ENCODE peak calls at places on chromosomes 3 and 15, in five cellular contexts. One of them, this sample, is unnamed.

GRCh38 chr3:154152741-154153140 is 31.6 kb downstream of the ARHGEF26 start:
- DNase-seq in ascending aorta: no peak
- DNase-seq in GM23248: no peak
- DNase-seq in bronchial epithelial cell: no peak
- DNase-seq in heart right ventricle: no peak
- DNase-seq in this sample: no peak

GRCh38 chr15:42915654-42916053 is 4.9 kb downstream of the TTBK2 start:
- DNase-seq in bronchial epithelial cell: no peak
- DNase-seq in heart right ventricle: no peak
- DNase-seq in ascending aorta: no peak
- DNase-seq in GM23248: no peak
- DNase-seq in this sample: no peak

GRCh38 chr3:131328739-131329138 is 52.8 kb upstream of the NUDT16 start:
- DNase-seq in bronchial epithelial cell: no peak
- DNase-seq in heart right ventricle: no peak
- DNase-seq in ascending aorta: no peak
- DNase-seq in GM23248: no peak
- DNase-seq in this sample: no peak

GRCh38 chr15:52481915-52482314 is 46.8 kb downstream of the MYO5A start:
- DNase-seq in bronchial epithelial cell: peak
- DNase-seq in ascending aorta: no peak
- DNase-seq in GM23248: peak
- DNase-seq in heart right ventricle: no peak
- DNase-seq in this sample: peak

GRCh38 chr3:160755776-160756304 is at the start of gene PPM1L:
- DNase-seq in bronchial epithelial cell: peak
- DNase-seq in heart right ventricle: peak
- DNase-seq in GM23248: peak
- DNase-seq in ascending aorta: peak
- DNase-seq in this sample: peak

GRCh38 chr15:66147440-66147839 is 106.1 kb downstream of the MEGF11 start:
- DNase-seq in GM23248: no peak
- DNase-seq in heart right ventricle: no peak
- DNase-seq in ascending aorta: no peak
- DNase-seq in bronchial epithelial cell: no peak
- DNase-seq in this sample: no peak

GRCh38 chr15:60318236-60318867 is 79.4 kb downstream of the ANXA2 start:
- DNase-seq in bronchial epithelial cell: no peak
- DNase-seq in ascending aorta: no peak
- DNase-seq in heart right ventricle: no peak
- DNase-seq in GM23248: no peak
- DNase-seq in this sample: no peak

GRCh38 chr15:83365370-83365938 is 81.0 kb upstream of the BNC1 start:
- DNase-seq in heart right ventricle: peak
- DNase-seq in GM23248: peak
- DNase-seq in ascending aorta: no peak
- DNase-seq in bronchial epithelial cell: peak
- DNase-seq in this sample: no peak

GRCh38 chr3:16824085-16824696 is 60.6 kb upstream of the PLCL2 start:
- DNase-seq in ascending aorta: no peak
- DNase-seq in heart right ventricle: no peak
- DNase-seq in GM23248: no peak
- DNase-seq in bronchial epithelial cell: no peak
- DNase-seq in this sample: peak

GRCh38 chr3:50807266-50807665 is 132.5 kb downstream of the DOCK3 start:
- DNase-seq in ascending aorta: no peak
- DNase-seq in heart right ventricle: peak
- DNase-seq in GM23248: no peak
- DNase-seq in bronchial epithelial cell: peak
- DNase-seq in this sample: no peak

GRCh38 chr15:90881181-90881977 is 2.9 kb upstream of the FES start:
- DNase-seq in bronchial epithelial cell: no peak
- DNase-seq in GM23248: no peak
- DNase-seq in ascending aorta: no peak
- DNase-seq in heart right ventricle: no peak
- DNase-seq in this sample: no peak

GRCh38 chr3:179713643-179714090 is 60.8 kb downstream of the USP13 start:
- DNase-seq in bronchial epithelial cell: no peak
- DNase-seq in ascending aorta: no peak
- DNase-seq in GM23248: peak
- DNase-seq in heart right ventricle: no peak
- DNase-seq in this sample: no peak

GRCh38 chr3:117885046-117885445 is 1149.6 kb downstream of the IGSF11 start:
- DNase-seq in GM23248: no peak
- DNase-seq in bronchial epithelial cell: no peak
- DNase-seq in ascending aorta: no peak
- DNase-seq in heart right ventricle: no peak
- DNase-seq in this sample: peak

GRCh38 chr15:77667351-77667750 is 34.6 kb upstream of the LINGO1 start:
- DNase-seq in heart right ventricle: no peak
- DNase-seq in ascending aorta: no peak
- DNase-seq in GM23248: no peak
- DNase-seq in bronchial epithelial cell: no peak
- DNase-seq in this sample: no peak

GRCh38 chr3:119413603-119414280 is 49.7 kb downstream of the TMEM39A start:
- DNase-seq in heart right ventricle: no peak
- DNase-seq in bronchial epithelial cell: no peak
- DNase-seq in GM23248: no peak
- DNase-seq in ascending aorta: no peak
- DNase-seq in this sample: no peak

GRCh38 chr15:53448215-53449001 is 311.1 kb downstream of the WDR72 start:
- DNase-seq in bronchial epithelial cell: no peak
- DNase-seq in ascending aorta: no peak
- DNase-seq in GM23248: no peak
- DNase-seq in heart right ventricle: no peak
- DNase-seq in this sample: no peak

GRCh38 chr3:160369784-160370183 is 29.2 kb downstream of the IFT80 start:
- DNase-seq in heart right ventricle: no peak
- DNase-seq in ascending aorta: no peak
- DNase-seq in GM23248: no peak
- DNase-seq in bronchial epithelial cell: no peak
- DNase-seq in this sample: no peak

GRCh38 chr3:191985691-191986090 is 524.7 kb downstream of the PYDC2 start:
- DNase-seq in heart right ventricle: no peak
- DNase-seq in GM23248: no peak
- DNase-seq in ascending aorta: no peak
- DNase-seq in bronchial epithelial cell: no peak
- DNase-seq in this sample: no peak

GRCh38 chr3:126536126-126536525 is 12.2 kb downstream of the CHST13 start:
- DNase-seq in GM23248: no peak
- DNase-seq in ascending aorta: no peak
- DNase-seq in heart right ventricle: no peak
- DNase-seq in bronchial epithelial cell: no peak
- DNase-seq in this sample: no peak

GRCh38 chr3:110344897-110345767 is 726.5 kb upstream of the NECTIN3 start:
- DNase-seq in GM23248: no peak
- DNase-seq in heart right ventricle: no peak
- DNase-seq in bronchial epithelial cell: no peak
- DNase-seq in ascending aorta: no peak
- DNase-seq in this sample: no peak

GRCh38 chr3:180467177-180467576 is 134.8 kb upstream of the TTC14 start:
- DNase-seq in bronchial epithelial cell: peak
- DNase-seq in GM23248: no peak
- DNase-seq in ascending aorta: no peak
- DNase-seq in heart right ventricle: no peak
- DNase-seq in this sample: no peak

GRCh38 chr3:78703944-78704343 is 1063.9 kb downstream of the ROBO1 start:
- DNase-seq in heart right ventricle: no peak
- DNase-seq in GM23248: no peak
- DNase-seq in bronchial epithelial cell: no peak
- DNase-seq in ascending aorta: no peak
- DNase-seq in this sample: no peak

GRCh38 chr3:106624154-106624553 is 753.1 kb upstream of the CCDC54 start:
- DNase-seq in ascending aorta: no peak
- DNase-seq in bronchial epithelial cell: no peak
- DNase-seq in heart right ventricle: no peak
- DNase-seq in GM23248: no peak
- DNase-seq in this sample: no peak

GRCh38 chr15:81297147-81297572 is 26.8 kb downstream of the STARD5 start:
- DNase-seq in heart right ventricle: no peak
- DNase-seq in ascending aorta: peak
- DNase-seq in GM23248: peak
- DNase-seq in bronchial epithelial cell: peak
- DNase-seq in this sample: no peak

GRCh38 chr15:72116680-72117447 is 1.1 kb downstream of the MYO9A start:
- DNase-seq in heart right ventricle: peak
- DNase-seq in bronchial epithelial cell: peak
- DNase-seq in ascending aorta: peak
- DNase-seq in GM23248: peak
- DNase-seq in this sample: peak

GRCh38 chr3:9147896-9148267 is 101.6 kb downstream of the SRGAP3 start:
- DNase-seq in heart right ventricle: no peak
- DNase-seq in bronchial epithelial cell: no peak
- DNase-seq in ascending aorta: no peak
- DNase-seq in GM23248: no peak
- DNase-seq in this sample: no peak

DNA sequence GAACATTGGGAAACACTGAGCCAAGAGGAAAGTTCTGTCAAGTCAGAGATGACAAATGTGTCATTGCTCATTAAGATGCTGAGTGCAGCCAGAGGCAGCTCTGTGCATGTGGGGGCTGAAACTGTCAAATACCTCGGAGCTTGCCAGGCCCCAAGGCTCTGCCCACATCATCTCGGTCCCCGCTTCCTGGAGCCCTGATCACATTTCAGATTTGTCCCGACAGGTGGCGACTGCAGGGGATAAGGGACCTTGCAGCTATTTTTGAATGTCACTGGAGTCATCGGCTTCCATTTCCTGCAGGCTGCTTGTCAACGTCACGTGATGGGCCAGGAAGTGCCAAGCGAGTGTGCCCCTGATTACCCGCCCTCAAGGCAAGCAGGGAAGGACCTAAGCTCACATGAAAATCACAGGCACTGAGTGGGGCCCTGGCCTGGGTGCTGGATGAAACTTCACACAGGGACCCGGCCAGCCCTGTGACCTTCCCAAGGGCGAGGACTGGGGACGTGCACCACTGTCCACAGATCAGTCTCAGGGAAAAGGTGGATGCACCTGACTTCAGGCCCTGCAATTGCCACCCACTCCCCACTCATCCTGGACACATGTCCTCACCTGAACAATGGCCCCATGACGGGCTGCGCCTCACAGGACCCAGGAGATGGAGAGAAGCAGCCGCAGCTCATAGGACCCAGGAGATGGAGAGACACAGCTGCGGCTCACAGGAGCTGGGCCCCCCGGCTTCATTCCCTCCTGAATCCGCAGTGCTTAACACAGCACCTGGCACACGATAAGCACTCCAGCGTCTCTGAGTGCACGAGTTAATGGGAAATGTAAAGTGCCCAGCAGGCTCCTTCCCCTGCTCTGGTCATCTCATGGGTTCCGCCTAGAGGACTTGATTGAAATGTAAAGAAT is 73.4 kb downstream of the NUP210 start:
- DNase-seq in bronchial epithelial cell: peak
- DNase-seq in heart right ventricle: peak
- DNase-seq in GM23248: no peak
- DNase-seq in ascending aorta: no peak
- DNase-seq in this sample: no peak
- H3K4me3 ChIP-seq in bronchial epithelial cell: no peak
- H3K4me3 ChIP-seq in heart right ventricle: no peak
- H3K4me3 ChIP-seq in GM23248: no peak
- H3K4me3 ChIP-seq in ascending aorta: no peak
- H3K4me3 ChIP-seq in this sample: no peak

GRCh38 chr3:140151321-140151720 is 216.3 kb downstream of the CLSTN2 start:
- DNase-seq in bronchial epithelial cell: no peak
- DNase-seq in GM23248: no peak
- DNase-seq in heart right ventricle: no peak
- DNase-seq in ascending aorta: no peak
- DNase-seq in this sample: no peak
- H3K4me3 ChIP-seq in bronchial epithelial cell: no peak
- H3K4me3 ChIP-seq in GM23248: no peak
- H3K4me3 ChIP-seq in heart right ventricle: no peak
- H3K4me3 ChIP-seq in ascending aorta: no peak
- H3K4me3 ChIP-seq in this sample: no peak

DNA sequence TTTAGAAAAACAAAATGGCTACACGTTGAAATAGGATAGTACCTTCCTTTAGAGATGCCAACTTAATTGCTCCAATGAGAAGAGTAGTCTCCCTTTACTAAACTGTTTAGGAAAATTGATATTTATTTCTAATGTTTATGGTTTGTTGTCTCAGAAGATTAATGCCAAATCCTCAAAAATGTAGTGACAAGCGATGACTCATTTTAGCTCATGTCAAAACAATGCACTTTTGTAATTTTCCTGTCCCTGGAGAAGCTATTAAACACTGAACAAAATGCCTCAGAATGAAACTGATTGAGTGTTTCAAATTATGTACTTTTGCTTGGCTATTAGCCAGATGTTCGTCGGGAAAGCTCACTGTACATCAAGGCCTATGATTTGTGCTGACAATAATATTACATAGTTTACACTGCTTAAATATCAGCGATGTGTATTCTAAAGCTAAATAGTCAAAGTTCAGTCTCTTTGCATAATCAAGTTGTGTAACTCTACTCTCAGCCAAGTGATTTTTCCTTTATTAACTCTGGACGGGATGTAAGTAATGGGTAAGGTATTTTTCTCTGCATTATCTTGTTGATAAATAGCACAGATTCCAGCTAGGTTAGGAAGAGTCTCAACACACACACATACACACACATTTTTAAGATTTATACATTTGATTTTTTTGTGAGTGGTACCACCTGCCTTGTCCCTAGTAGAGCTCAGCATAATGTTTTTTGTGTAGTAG is 83.7 kb downstream of the CMSS1 start:
- DNase-seq in heart right ventricle: no peak
- DNase-seq in GM23248: peak
- DNase-seq in ascending aorta: no peak
- DNase-seq in bronchial epithelial cell: peak
- DNase-seq in this sample: no peak
- H3K4me3 ChIP-seq in heart right ventricle: no peak
- H3K4me3 ChIP-seq in GM23248: peak
- H3K4me3 ChIP-seq in ascending aorta: no peak
- H3K4me3 ChIP-seq in bronchial epithelial cell: no peak
- H3K4me3 ChIP-seq in this sample: no peak

DNA sequence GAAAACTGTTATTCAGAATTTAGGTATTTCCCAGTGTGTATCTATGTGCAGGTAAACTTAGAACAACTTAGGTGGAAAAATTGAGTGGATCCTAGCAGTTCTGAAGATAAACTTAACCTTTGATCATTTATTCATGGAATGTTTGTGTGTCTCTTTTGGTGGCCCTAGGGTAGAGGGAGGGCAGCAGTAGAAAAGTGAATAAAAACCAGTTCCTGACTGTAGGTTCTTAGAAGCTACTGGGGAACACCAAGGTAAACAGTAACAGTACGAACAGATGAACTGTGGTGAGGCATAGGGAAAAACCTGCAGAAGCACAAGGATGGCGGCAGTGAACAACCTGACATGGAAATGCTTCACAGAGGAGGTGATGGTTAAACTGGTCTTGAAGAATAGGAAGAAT is 2.5 kb downstream of the SNRK start:
- DNase-seq in bronchial epithelial cell: no peak
- DNase-seq in GM23248: peak
- DNase-seq in heart right ventricle: no peak
- DNase-seq in ascending aorta: no peak
- DNase-seq in this sample: no peak
- H3K4me3 ChIP-seq in bronchial epithelial cell: no peak
- H3K4me3 ChIP-seq in GM23248: peak
- H3K4me3 ChIP-seq in heart right ventricle: peak
- H3K4me3 ChIP-seq in ascending aorta: peak
- H3K4me3 ChIP-seq in this sample: peak

GRCh38 chr3:194306109-194306686 is 44.9 kb downstream of the CPN2 start:
- DNase-seq in GM23248: no peak
- DNase-seq in ascending aorta: no peak
- DNase-seq in bronchial epithelial cell: no peak
- DNase-seq in heart right ventricle: no peak
- DNase-seq in this sample: peak
- H3K4me3 ChIP-seq in GM23248: no peak
- H3K4me3 ChIP-seq in ascending aorta: no peak
- H3K4me3 ChIP-seq in bronchial epithelial cell: no peak
- H3K4me3 ChIP-seq in heart right ventricle: no peak
- H3K4me3 ChIP-seq in this sample: no peak

GRCh38 chr3:151581046-151581445 is 120.2 kb upstream of the IGSF10 start:
- DNase-seq in GM23248: peak
- DNase-seq in bronchial epithelial cell: no peak
- DNase-seq in ascending aorta: no peak
- DNase-seq in heart right ventricle: no peak
- DNase-seq in this sample: no peak
- H3K4me3 ChIP-seq in GM23248: peak
- H3K4me3 ChIP-seq in bronchial epithelial cell: no peak
- H3K4me3 ChIP-seq in ascending aorta: no peak
- H3K4me3 ChIP-seq in heart right ventricle: no peak
- H3K4me3 ChIP-seq in this sample: no peak